ENCODE peak calls at places on chromosome 1, in six cellular contexts. One of them, this sample, is unnamed.

GRCh38 chr1:31033573-31033972 is 31.9 kb downstream of the PUM1 start:
- DNase-seq in keratinocyte: no peak
- DNase-seq in spleen: no peak
- DNase-seq in heart left ventricle: no peak
- DNase-seq in cardiac muscle cell: no peak
- DNase-seq in hepatocyte: no peak
- DNase-seq in this sample: no peak

GRCh38 chr1:220680085-220680687 is 10.0 kb upstream of the C1orf115 start:
- DNase-seq in keratinocyte: peak; percentile 1
- DNase-seq in hepatocyte: peak; percentile 61
- DNase-seq in heart left ventricle: no peak
- DNase-seq in cardiac muscle cell: peak; percentile 59
- DNase-seq in spleen: no peak
- DNase-seq in this sample: peak; percentile 55

GRCh38 chr1:55560246-55560645 is 345.1 kb upstream of the USP24 start:
- DNase-seq in cardiac muscle cell: no peak
- DNase-seq in keratinocyte: no peak
- DNase-seq in spleen: no peak
- DNase-seq in heart left ventricle: no peak
- DNase-seq in hepatocyte: no peak
- DNase-seq in this sample: no peak

GRCh38 chr1:228770779-228771223 is 35.5 kb downstream of the RHOU start:
- DNase-seq in cardiac muscle cell: no peak
- DNase-seq in spleen: no peak
- DNase-seq in heart left ventricle: no peak
- DNase-seq in hepatocyte: no peak
- DNase-seq in keratinocyte: no peak
- DNase-seq in this sample: no peak

GRCh38 chr1:12172042-12172851 is 5.5 kb downstream of the TNFRSF1B start:
- DNase-seq in heart left ventricle: no peak
- DNase-seq in hepatocyte: no peak
- DNase-seq in spleen: peak; percentile 85
- DNase-seq in cardiac muscle cell: no peak
- DNase-seq in keratinocyte: no peak
- DNase-seq in this sample: no peak

GRCh38 chr1:187443939-187444338 is 615.2 kb downstream of the PLA2G4A start:
- DNase-seq in spleen: no peak
- DNase-seq in heart left ventricle: no peak
- DNase-seq in cardiac muscle cell: peak; percentile 12
- DNase-seq in keratinocyte: no peak
- DNase-seq in hepatocyte: no peak
- DNase-seq in this sample: no peak

GRCh38 chr1:83508485-83509151 is 490.3 kb downstream of the TTLL7 start:
- DNase-seq in hepatocyte: peak; percentile 18
- DNase-seq in heart left ventricle: peak; percentile 19
- DNase-seq in cardiac muscle cell: no peak
- DNase-seq in spleen: no peak
- DNase-seq in keratinocyte: no peak
- DNase-seq in this sample: peak; percentile 7

GRCh38 chr1:16191916-16192545 is 20.4 kb downstream of the ARHGEF19 start:
- DNase-seq in keratinocyte: no peak
- DNase-seq in hepatocyte: no peak
- DNase-seq in heart left ventricle: no peak
- DNase-seq in cardiac muscle cell: no peak
- DNase-seq in spleen: no peak
- DNase-seq in this sample: no peak

GRCh38 chr1:6584126-6585080 is 4.6 kb downstream of the ZBTB48 start:
- DNase-seq in cardiac muscle cell: no peak
- DNase-seq in keratinocyte: no peak
- DNase-seq in heart left ventricle: no peak
- DNase-seq in spleen: no peak
- DNase-seq in hepatocyte: no peak
- DNase-seq in this sample: no peak
- TF ChIP-seq CTCF in cardiac muscle cell: no peak
- TF ChIP-seq CTCF in keratinocyte: peak; percentile 9
- TF ChIP-seq CTCF in heart left ventricle: no peak
- TF ChIP-seq CTCF in spleen: no peak
- TF ChIP-seq CTCF in hepatocyte: no peak
- TF ChIP-seq CTCF in this sample: no peak

DNA sequence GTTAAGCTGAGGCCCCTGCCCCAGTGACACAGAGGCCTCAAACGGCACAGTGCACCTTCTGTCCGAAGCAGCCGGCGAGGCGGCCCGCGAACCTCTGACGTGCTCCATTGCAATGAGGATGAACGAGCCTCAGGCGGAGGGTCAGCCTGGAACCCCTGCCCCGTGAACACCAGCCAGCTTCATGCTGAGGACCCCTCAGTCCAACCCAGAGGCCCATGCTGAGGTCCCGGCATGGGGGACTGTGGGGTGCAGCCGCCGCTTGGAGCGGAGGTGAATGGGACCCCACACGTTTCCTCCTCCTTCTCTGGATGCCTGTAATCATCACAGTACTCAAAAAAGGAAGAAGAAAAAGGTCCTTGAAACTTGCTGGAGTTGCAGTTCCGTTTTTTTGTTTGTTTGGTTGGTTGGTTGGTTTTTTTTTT is 62.1 kb downstream of the PRKCZ start:
- DNase-seq in cardiac muscle cell: no peak
- DNase-seq in spleen: no peak
- DNase-seq in heart left ventricle: no peak
- DNase-seq in keratinocyte: no peak
- DNase-seq in hepatocyte: no peak
- DNase-seq in this sample: no peak
- H3K27me3 ChIP-seq in cardiac muscle cell: no peaks in the 10 kb centered on the region
- H3K27me3 ChIP-seq in spleen: no peaks in the 10 kb centered on the region
- H3K27me3 ChIP-seq in heart left ventricle: no peaks in the 10 kb centered on the region
- H3K27me3 ChIP-seq in keratinocyte: no peaks in the 10 kb centered on the region
- H3K27me3 ChIP-seq in hepatocyte: no peaks in the 10 kb centered on the region
- H3K27me3 ChIP-seq in this sample: no peaks in the 10 kb centered on the region

GRCh38 chr1:59520759-59521442 is 224.0 kb downstream of the FGGY start:
- DNase-seq in hepatocyte: peak; percentile 25
- DNase-seq in cardiac muscle cell: no peak
- DNase-seq in spleen: no peak
- DNase-seq in heart left ventricle: peak; percentile 37
- DNase-seq in keratinocyte: no peak
- DNase-seq in this sample: no peak

GRCh38 chr1:59523745-59524450 is 227.0 kb downstream of the FGGY start:
- DNase-seq in heart left ventricle: no peak
- DNase-seq in cardiac muscle cell: no peak
- DNase-seq in hepatocyte: no peak
- DNase-seq in spleen: no peak
- DNase-seq in keratinocyte: no peak
- DNase-seq in this sample: no peak

GRCh38 chr1:59520194-59520593 is 223.3 kb downstream of the FGGY start:
- DNase-seq in heart left ventricle: no peak
- DNase-seq in keratinocyte: no peak
- DNase-seq in cardiac muscle cell: no peak
- DNase-seq in hepatocyte: no peak
- DNase-seq in spleen: no peak
- DNase-seq in this sample: no peak

GRCh38 chr1:59522925-59523505 is 226.1 kb downstream of the FGGY start:
- DNase-seq in spleen: no peak
- DNase-seq in cardiac muscle cell: no peak
- DNase-seq in heart left ventricle: no peak
- DNase-seq in hepatocyte: peak; percentile 59
- DNase-seq in keratinocyte: no peak
- DNase-seq in this sample: no peak

GRCh38 chr1:59521456-59521855 is 224.6 kb downstream of the FGGY start:
- DNase-seq in spleen: no peak
- DNase-seq in hepatocyte: no peak
- DNase-seq in heart left ventricle: no peak
- DNase-seq in cardiac muscle cell: no peak
- DNase-seq in keratinocyte: no peak
- DNase-seq in this sample: no peak
- H3K4me3 ChIP-seq in spleen: no peak overlapping the region
- H3K4me3 ChIP-seq in hepatocyte: no peak overlapping the region
- H3K4me3 ChIP-seq in heart left ventricle: no peak overlapping the region
- H3K4me3 ChIP-seq in cardiac muscle cell: no peak overlapping the region
- H3K4me3 ChIP-seq in keratinocyte: no peak overlapping the region
- H3K4me3 ChIP-seq in this sample: no peak overlapping the region

GRCh38 chr1:39131940-39132339 is 72.6 kb upstream of the MACF1 start:
- DNase-seq in spleen: no peak
- DNase-seq in heart left ventricle: no peak
- DNase-seq in cardiac muscle cell: no peak
- DNase-seq in hepatocyte: no peak
- DNase-seq in keratinocyte: no peak
- DNase-seq in this sample: no peak

GRCh38 chr1:39133340-39133684 is 71.2 kb upstream of the MACF1 start:
- DNase-seq in spleen: no peak
- DNase-seq in cardiac muscle cell: no peak
- DNase-seq in hepatocyte: no peak
- DNase-seq in heart left ventricle: no peak
- DNase-seq in keratinocyte: no peak
- DNase-seq in this sample: no peak

GRCh38 chr1:39134768-39135333 is 69.6 kb upstream of the MACF1 start:
- DNase-seq in cardiac muscle cell: no peak
- DNase-seq in hepatocyte: no peak
- DNase-seq in keratinocyte: no peak
- DNase-seq in spleen: no peak
- DNase-seq in heart left ventricle: no peak
- DNase-seq in this sample: no peak

GRCh38 chr1:39130297-39130696 is 74.2 kb upstream of the MACF1 start:
- DNase-seq in spleen: no peak
- DNase-seq in keratinocyte: no peak
- DNase-seq in heart left ventricle: no peak
- DNase-seq in cardiac muscle cell: no peak
- DNase-seq in hepatocyte: no peak
- DNase-seq in this sample: peak; percentile 96

GRCh38 chr1:39132505-39133339 is 71.8 kb upstream of the MACF1 start:
- DNase-seq in heart left ventricle: peak; percentile 75
- DNase-seq in hepatocyte: peak; percentile 80
- DNase-seq in spleen: peak; percentile 88
- DNase-seq in cardiac muscle cell: peak; percentile 67
- DNase-seq in keratinocyte: no peak
- DNase-seq in this sample: peak; percentile 79
- TF ChIP-seq CTCF in heart left ventricle: peak; percentile 50
- TF ChIP-seq CTCF in hepatocyte: peak; percentile 26
- TF ChIP-seq CTCF in spleen: peak; percentile 16
- TF ChIP-seq CTCF in cardiac muscle cell: peak; percentile 40
- TF ChIP-seq CTCF in keratinocyte: peak; percentile 71
- TF ChIP-seq CTCF in this sample: peak; percentile 68

This sample was measured in bronchial epithelial cell.